ENCODE peak calls at places on chromosomes 16 and 17, in seven cellular contexts. One of them, this sample, is unnamed. For H3K36me3, the result is how much of the 10 kb centered on the place peaks cover.

GRCh38 chr17:56913867-56914640 is at the start of gene TRIM25:
- DNase-seq in kidney: peak
- DNase-seq in left ventricle myocardium inferior: peak
- DNase-seq in tibial nerve: peak
- DNase-seq in endothelial cell of umbilical vein: peak
- DNase-seq in fibroblast of lung: peak
- DNase-seq in mucosa of descending colon: peak
- DNase-seq in this sample: peak

GRCh38 chr16:54318941-54319340 is 32.4 kb upstream of the IRX3 start:
- DNase-seq in kidney: no peak
- DNase-seq in left ventricle myocardium inferior: no peak
- DNase-seq in tibial nerve: no peak
- DNase-seq in endothelial cell of umbilical vein: no peak
- DNase-seq in fibroblast of lung: no peak
- DNase-seq in mucosa of descending colon: no peak
- DNase-seq in this sample: no peak

GRCh38 chr16:73217654-73218053 is 169.7 kb upstream of the ZFHX3 start:
- DNase-seq in kidney: no peak
- DNase-seq in left ventricle myocardium inferior: no peak
- DNase-seq in tibial nerve: no peak
- DNase-seq in endothelial cell of umbilical vein: no peak
- DNase-seq in fibroblast of lung: no peak
- DNase-seq in mucosa of descending colon: no peak
- DNase-seq in this sample: no peak

GRCh38 chr16:69839798-69840409 is 77.8 kb downstream of the WWP2 start:
- DNase-seq in kidney: peak
- DNase-seq in left ventricle myocardium inferior: peak
- DNase-seq in tibial nerve: no peak
- DNase-seq in endothelial cell of umbilical vein: peak
- DNase-seq in fibroblast of lung: peak
- DNase-seq in mucosa of descending colon: peak
- DNase-seq in this sample: no peak

GRCh38 chr16:50845296-50845695 is 103.4 kb downstream of the CYLD start:
- DNase-seq in kidney: no peak
- DNase-seq in left ventricle myocardium inferior: no peak
- DNase-seq in tibial nerve: no peak
- DNase-seq in endothelial cell of umbilical vein: no peak
- DNase-seq in fibroblast of lung: no peak
- DNase-seq in mucosa of descending colon: no peak
- DNase-seq in this sample: no peak

GRCh38 chr17:69602969-69603368 is 188.5 kb downstream of the MAP2K6 start:
- DNase-seq in kidney: no peak
- DNase-seq in left ventricle myocardium inferior: no peak
- DNase-seq in tibial nerve: no peak
- DNase-seq in endothelial cell of umbilical vein: no peak
- DNase-seq in fibroblast of lung: no peak
- DNase-seq in mucosa of descending colon: no peak
- DNase-seq in this sample: no peak

GRCh38 chr17:80649200-80649644 is 104.6 kb downstream of the RPTOR start:
- DNase-seq in kidney: no peak
- DNase-seq in left ventricle myocardium inferior: no peak
- DNase-seq in tibial nerve: no peak
- DNase-seq in endothelial cell of umbilical vein: no peak
- DNase-seq in fibroblast of lung: no peak
- DNase-seq in mucosa of descending colon: no peak
- DNase-seq in this sample: no peak

GRCh38 chr16:89925596-89926079 is 2.5 kb downstream of the TUBB3 start:
- DNase-seq in kidney: no peak
- DNase-seq in left ventricle myocardium inferior: no peak
- DNase-seq in tibial nerve: no peak
- DNase-seq in endothelial cell of umbilical vein: no peak
- DNase-seq in fibroblast of lung: peak
- DNase-seq in mucosa of descending colon: no peak
- DNase-seq in this sample: no peak

GRCh38 chr17:82267575-82268379 is 5.7 kb downstream of the CSNK1D start:
- DNase-seq in kidney: peak
- DNase-seq in left ventricle myocardium inferior: peak
- DNase-seq in tibial nerve: peak
- DNase-seq in endothelial cell of umbilical vein: peak
- DNase-seq in fibroblast of lung: peak
- DNase-seq in mucosa of descending colon: peak
- DNase-seq in this sample: peak

GRCh38 chr17:8649157-8650118 is 18.9 kb upstream of the MYH10 start:
- DNase-seq in kidney: no peak
- DNase-seq in left ventricle myocardium inferior: no peak
- DNase-seq in tibial nerve: no peak
- DNase-seq in endothelial cell of umbilical vein: no peak
- DNase-seq in fibroblast of lung: peak
- DNase-seq in mucosa of descending colon: no peak
- DNase-seq in this sample: no peak

GRCh38 chr17:42698736-42699414 is 16.5 kb downstream of the CNTNAP1 start:
- DNase-seq in kidney: no peak
- DNase-seq in left ventricle myocardium inferior: peak
- DNase-seq in tibial nerve: no peak
- DNase-seq in endothelial cell of umbilical vein: no peak
- DNase-seq in fibroblast of lung: peak
- DNase-seq in mucosa of descending colon: peak
- DNase-seq in this sample: no peak

GRCh38 chr17:36777118-36777517 is 160.2 kb upstream of the LHX1 start:
- DNase-seq in kidney: no peak
- DNase-seq in left ventricle myocardium inferior: no peak
- DNase-seq in tibial nerve: no peak
- DNase-seq in endothelial cell of umbilical vein: no peak
- DNase-seq in fibroblast of lung: no peak
- DNase-seq in mucosa of descending colon: no peak
- DNase-seq in this sample: no peak

GRCh38 chr17:15263206-15263579 is 1.9 kb downstream of the PMP22 start:
- DNase-seq in kidney: peak
- DNase-seq in left ventricle myocardium inferior: peak
- DNase-seq in tibial nerve: peak
- DNase-seq in endothelial cell of umbilical vein: peak
- DNase-seq in fibroblast of lung: peak
- DNase-seq in mucosa of descending colon: peak
- DNase-seq in this sample: no peak

GRCh38 chr17:61806941-61807340 is 56.4 kb downstream of the BRIP1 start:
- DNase-seq in kidney: no peak
- DNase-seq in left ventricle myocardium inferior: no peak
- DNase-seq in tibial nerve: no peak
- DNase-seq in endothelial cell of umbilical vein: no peak
- DNase-seq in fibroblast of lung: no peak
- DNase-seq in mucosa of descending colon: no peak
- DNase-seq in this sample: no peak

GRCh38 chr16:63789603-63790002 is 1332.3 kb downstream of the CDH11 start:
- DNase-seq in kidney: no peak
- DNase-seq in left ventricle myocardium inferior: no peak
- DNase-seq in tibial nerve: no peak
- DNase-seq in endothelial cell of umbilical vein: peak
- DNase-seq in fibroblast of lung: no peak
- DNase-seq in mucosa of descending colon: no peak
- DNase-seq in this sample: no peak

GRCh38 chr17:3916825-3917224 is 560 bp upstream of the P2RX1 start:
- DNase-seq in kidney: peak
- DNase-seq in left ventricle myocardium inferior: no peak
- DNase-seq in tibial nerve: no peak
- DNase-seq in endothelial cell of umbilical vein: no peak
- DNase-seq in fibroblast of lung: no peak
- DNase-seq in mucosa of descending colon: no peak
- DNase-seq in this sample: no peak

GRCh38 chr17:19338031-19338990 is 24.2 kb downstream of the B9D1 start:
- DNase-seq in kidney: no peak
- DNase-seq in left ventricle myocardium inferior: peak
- DNase-seq in tibial nerve: no peak
- DNase-seq in endothelial cell of umbilical vein: peak
- DNase-seq in fibroblast of lung: peak
- DNase-seq in mucosa of descending colon: peak
- DNase-seq in this sample: peak

GRCh38 chr17:59366040-59366757 is 34.7 kb downstream of the YPEL2 start:
- DNase-seq in kidney: no peak
- DNase-seq in left ventricle myocardium inferior: no peak
- DNase-seq in tibial nerve: no peak
- DNase-seq in endothelial cell of umbilical vein: no peak
- DNase-seq in fibroblast of lung: no peak
- DNase-seq in mucosa of descending colon: no peak
- DNase-seq in this sample: no peak

GRCh38 chr17:10754861-10755591 is 25.2 kb upstream of the TMEM220 start:
- DNase-seq in kidney: no peak
- DNase-seq in left ventricle myocardium inferior: no peak
- DNase-seq in tibial nerve: no peak
- DNase-seq in endothelial cell of umbilical vein: no peak
- DNase-seq in fibroblast of lung: no peak
- DNase-seq in mucosa of descending colon: no peak
- DNase-seq in this sample: no peak

GRCh38 chr17:78241277-78242023 is 10.0 kb downstream of the TMEM235 start:
- DNase-seq in kidney: peak
- DNase-seq in left ventricle myocardium inferior: no peak
- DNase-seq in tibial nerve: no peak
- DNase-seq in endothelial cell of umbilical vein: peak
- DNase-seq in fibroblast of lung: peak
- DNase-seq in mucosa of descending colon: no peak
- DNase-seq in this sample: no peak

GRCh38 chr16:80459331-80459777 is 81.4 kb upstream of the DYNLRB2 start:
- DNase-seq in kidney: no peak
- DNase-seq in left ventricle myocardium inferior: peak
- DNase-seq in tibial nerve: peak
- DNase-seq in endothelial cell of umbilical vein: no peak
- DNase-seq in fibroblast of lung: no peak
- DNase-seq in mucosa of descending colon: no peak
- DNase-seq in this sample: no peak

DNA sequence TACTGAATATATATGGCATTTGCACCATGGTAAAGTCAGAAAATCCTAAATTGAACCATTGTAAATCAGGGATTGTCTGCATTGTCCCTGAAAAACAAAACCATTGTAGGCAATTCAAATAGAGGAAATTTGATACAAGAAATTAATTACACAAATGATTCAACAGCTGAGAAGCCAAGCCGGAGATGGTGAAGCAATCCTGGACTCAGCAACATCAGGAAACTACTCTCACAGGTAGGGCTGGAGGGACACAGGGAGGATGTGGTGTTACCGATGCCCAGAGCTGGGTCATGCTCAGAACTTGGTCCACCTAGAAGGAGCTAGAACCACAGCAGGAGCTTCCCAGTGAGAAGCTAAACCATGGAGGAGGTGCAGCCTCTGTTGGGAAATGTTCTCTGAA is 18.5 kb upstream of the SCNN1B start:
- DNase-seq in kidney: no peak
- DNase-seq in left ventricle myocardium inferior: no peak
- DNase-seq in tibial nerve: no peak
- DNase-seq in endothelial cell of umbilical vein: no peak
- DNase-seq in fibroblast of lung: no peak
- DNase-seq in mucosa of descending colon: no peak
- DNase-seq in this sample: no peak
- H3K4me3 ChIP-seq in kidney: no peak
- H3K4me3 ChIP-seq in left ventricle myocardium inferior: no peak
- H3K4me3 ChIP-seq in tibial nerve: no peak
- H3K4me3 ChIP-seq in endothelial cell of umbilical vein: no peak
- H3K4me3 ChIP-seq in fibroblast of lung: no peak
- H3K4me3 ChIP-seq in mucosa of descending colon: no peak
- H3K4me3 ChIP-seq in this sample: no peak

DNA sequence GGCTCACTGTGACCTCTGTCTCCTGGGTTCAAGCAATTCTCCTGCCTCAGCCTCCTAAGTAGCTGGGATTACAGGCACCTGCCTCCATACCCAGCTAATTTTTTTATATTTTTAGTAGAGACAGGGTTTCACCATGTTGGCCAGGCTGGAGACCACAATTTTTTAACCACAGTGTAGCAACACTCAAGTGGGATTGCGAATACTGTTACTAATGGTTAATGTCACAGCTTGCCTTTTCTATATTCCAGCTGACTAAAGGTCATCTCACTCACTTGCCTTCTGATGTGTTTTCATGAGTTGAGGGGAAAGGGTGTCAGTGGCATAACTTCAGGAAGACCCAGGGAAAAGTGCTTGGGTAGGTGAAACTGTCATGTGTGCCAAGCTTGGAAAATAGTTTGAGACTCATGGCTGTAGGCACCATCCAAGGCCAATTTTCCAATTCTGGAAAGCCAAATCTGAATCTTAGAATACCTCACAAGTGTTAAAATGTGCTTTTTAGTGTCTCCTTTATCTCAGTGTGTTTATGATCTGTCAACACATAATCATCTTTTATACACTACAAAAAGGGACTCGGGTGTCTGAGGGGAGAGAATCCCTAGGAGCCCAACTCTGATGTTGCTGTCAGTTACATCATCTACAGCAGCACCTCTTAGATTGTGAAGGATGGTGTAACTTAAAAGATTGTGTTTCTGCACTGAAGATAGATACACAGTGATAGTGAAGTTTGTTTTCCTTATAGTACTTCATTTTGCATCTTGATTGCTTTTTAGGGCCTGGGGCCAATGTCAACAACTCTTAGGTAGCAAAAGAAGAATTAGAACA is 27.1 kb downstream of the OGFOD1 start:
- DNase-seq in kidney: no peak
- DNase-seq in left ventricle myocardium inferior: no peak
- DNase-seq in tibial nerve: no peak
- DNase-seq in endothelial cell of umbilical vein: no peak
- DNase-seq in fibroblast of lung: peak
- DNase-seq in mucosa of descending colon: no peak
- DNase-seq in this sample: no peak
- H3K36me3 ChIP-seq in kidney: half or more
- H3K36me3 ChIP-seq in left ventricle myocardium inferior: half or more
- H3K36me3 ChIP-seq in tibial nerve: half or more
- H3K36me3 ChIP-seq in endothelial cell of umbilical vein: under half
- H3K36me3 ChIP-seq in fibroblast of lung: under half
- H3K36me3 ChIP-seq in mucosa of descending colon: under half
- H3K36me3 ChIP-seq in this sample: half or more

DNA sequence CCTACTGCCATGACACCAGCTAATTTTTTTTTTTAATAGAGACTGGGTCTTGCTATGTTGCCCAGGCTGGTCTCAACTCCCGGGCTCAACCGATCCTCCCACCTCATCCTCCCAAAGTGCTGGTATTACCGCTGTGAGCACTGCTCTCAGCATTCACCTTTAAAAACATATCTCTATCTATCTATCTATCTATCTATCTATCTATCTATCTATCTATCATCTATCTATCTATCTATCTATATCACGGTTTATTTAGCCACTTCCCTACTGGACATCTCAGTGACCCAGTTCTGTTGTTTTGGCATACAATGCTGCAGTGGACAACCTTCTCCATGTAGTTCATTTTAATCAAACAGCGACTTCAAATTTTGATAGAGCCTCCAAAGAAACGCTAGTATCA is 1.3 kb upstream of the PHAF1 start:
- DNase-seq in kidney: no peak
- DNase-seq in left ventricle myocardium inferior: no peak
- DNase-seq in tibial nerve: no peak
- DNase-seq in endothelial cell of umbilical vein: no peak
- DNase-seq in fibroblast of lung: no peak
- DNase-seq in mucosa of descending colon: no peak
- DNase-seq in this sample: no peak
- H3K4me3 ChIP-seq in kidney: no peak
- H3K4me3 ChIP-seq in left ventricle myocardium inferior: no peak
- H3K4me3 ChIP-seq in tibial nerve: no peak
- H3K4me3 ChIP-seq in endothelial cell of umbilical vein: no peak
- H3K4me3 ChIP-seq in fibroblast of lung: no peak
- H3K4me3 ChIP-seq in mucosa of descending colon: no peak
- H3K4me3 ChIP-seq in this sample: no peak

DNA sequence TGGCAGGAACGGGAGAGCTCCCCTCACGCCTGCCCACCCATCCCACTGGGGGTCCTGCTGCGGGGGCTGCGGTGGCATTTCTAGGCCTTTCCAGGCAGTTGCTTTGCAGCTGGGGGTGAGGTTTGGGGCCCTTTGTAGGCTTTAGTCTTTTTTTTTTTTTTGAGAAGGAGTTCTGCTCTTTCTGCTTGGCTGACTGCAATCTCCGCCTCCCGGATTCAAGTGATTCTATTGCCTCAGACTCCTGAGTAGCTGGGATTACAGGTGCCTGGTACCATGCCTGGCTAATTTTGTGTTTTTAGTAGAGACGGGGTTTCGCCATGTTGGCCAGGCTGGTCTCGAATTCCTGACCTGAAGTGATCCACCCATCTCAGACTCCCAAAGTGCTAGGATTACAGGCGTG is 11.1 kb downstream of the TSC2 start:
- DNase-seq in kidney: no peak
- DNase-seq in left ventricle myocardium inferior: no peak
- DNase-seq in tibial nerve: no peak
- DNase-seq in endothelial cell of umbilical vein: no peak
- DNase-seq in fibroblast of lung: no peak
- DNase-seq in mucosa of descending colon: no peak
- DNase-seq in this sample: no peak
- H3K36me3 ChIP-seq in kidney: under half
- H3K36me3 ChIP-seq in left ventricle myocardium inferior: half or more
- H3K36me3 ChIP-seq in tibial nerve: half or more
- H3K36me3 ChIP-seq in endothelial cell of umbilical vein: half or more
- H3K36me3 ChIP-seq in fibroblast of lung: under half
- H3K36me3 ChIP-seq in mucosa of descending colon: under half
- H3K36me3 ChIP-seq in this sample: under half

This sample was measured in CD4-positive, CD25-positive, alpha-beta regulatory T cell.